ENCODE peak calls at places on chromosomes 12 and 14, in seven cellular contexts. J, V, Z, C, D, S and Y are unnamed samples.

GRCh38 chr14:76918751-76919421 is 92.7 kb downstream of the LRRC74A start:
- DNase-seq in J (peak; percentile 96), V (peak; percentile 76), Z (no peak), C (no peak), D (peak; percentile 97), S (peak; percentile 96), Y (peak; percentile 98)

GRCh38 chr12:83802011-83802410 is 1110.6 kb downstream of the SLC6A15 start:
- DNase-seq in J (no peak), V (no peak), Z (no peak), C (no peak), D (no peak), S (no peak), Y (no peak)

GRCh38 chr14:58563981-58564380 is 73.8 kb upstream of the DACT1 start:
- DNase-seq in J (no peak), V (no peak), Z (no peak), C (no peak), D (no peak), S (no peak), Y (no peak)

GRCh38 chr12:25326326-25326725 is 75.6 kb upstream of the KRAS start:
- DNase-seq in J (no peak), V (no peak), Z (no peak), C (no peak), D (no peak), S (no peak), Y (no peak)

GRCh38 chr14:81323621-81324400 is 76.3 kb downstream of the STON2 start:
- DNase-seq in J (peak; percentile 93), V (peak; percentile 73), Z (no peak), C (no peak), D (peak; percentile 86), S (no peak), Y (peak; percentile 89)

GRCh38 chr12:63151898-63152700 is 1.1 kb upstream of the AVPR1A start:
- DNase-seq in J (peak; percentile 44), V (peak; percentile 88), Z (peak; percentile 10), C (peak; percentile 49), D (peak; percentile 45), S (peak; percentile 27), Y (peak; percentile 51)

GRCh38 chr12:120100630-120101029 is 15.9 kb downstream of the RAB35 start:
- DNase-seq in J (no peak), V (no peak), Z (no peak), C (no peak), D (no peak), S (peak; percentile 77), Y (no peak)

GRCh38 chr14:54712371-54712998 is 145.6 kb downstream of the SAMD4A start:
- DNase-seq in J (no peak), V (no peak), Z (no peak), C (no peak), D (no peak), S (peak; percentile 76), Y (no peak)

GRCh38 chr14:68244272-68244975 is 424.8 kb downstream of the RAD51B start:
- DNase-seq in J (no peak), V (peak; percentile 65), Z (no peak), C (no peak), D (no peak), S (no peak), Y (no peak)

GRCh38 chr12:10304161-10304574 is 3.5 kb upstream of the KLRD1 start:
- DNase-seq in J (peak; percentile 22), V (no peak), Z (no peak), C (peak; percentile 35), D (no peak), S (no peak), Y (peak; percentile 62)

GRCh38 chr14:80634106-80634758 is 307.3 kb downstream of the CEP128 start:
- DNase-seq in J (peak; percentile 53), V (no peak), Z (no peak), C (no peak), D (peak; percentile 34), S (no peak), Y (peak; percentile 71)

GRCh38 chr14:102502571-102502970 is 7.0 kb downstream of the ANKRD9 start:
- DNase-seq in J (no peak), V (no peak), Z (no peak), C (no peak), D (no peak), S (no peak), Y (no peak)

GRCh38 chr12:130114952-130115351 is 47.3 kb upstream of the FZD10 start:
- DNase-seq in J (no peak), V (no peak), Z (no peak), C (no peak), D (no peak), S (no peak), Y (no peak)

GRCh38 chr14:75979641-75980422 is 2.0 kb downstream of the TGFB3 start:
- DNase-seq in J (no peak), V (no peak), Z (no peak), C (no peak), D (no peak), S (peak; percentile 58), Y (no peak)

GRCh38 chr14:101444116-101444515 is 117.2 kb upstream of the DIO3 start:
- DNase-seq in J (peak; percentile 62), V (no peak), Z (no peak), C (no peak), D (peak; percentile 75), S (no peak), Y (peak; percentile 88)

GRCh38 chr12:113040722-113041168 is 15.8 kb upstream of the DTX1 start:
- DNase-seq in J (peak; percentile 98), V (no peak), Z (no peak), C (no peak), D (peak; percentile 92), S (peak; percentile 92), Y (peak; percentile 100)

GRCh38 chr12:57717131-57717530 is 21.4 kb downstream of the AGAP2 start:
- DNase-seq in J (no peak), V (no peak), Z (no peak), C (no peak), D (no peak), S (no peak), Y (no peak)

GRCh38 chr12:122722347-122722746 is 5.7 kb upstream of the HCAR3 start:
- DNase-seq in J (no peak), V (no peak), Z (no peak), C (no peak), D (no peak), S (no peak), Y (no peak)

GRCh38 chr12:6567112-6567680 is 895 bp downstream of the NOP2 start:
- DNase-seq in J (peak; percentile 8), V (no peak), Z (no peak), C (no peak), D (no peak), S (no peak), Y (peak; percentile 21)

GRCh38 chr14:45185110-45185814 is 49.5 kb downstream of the FANCM start:
- DNase-seq in J (peak; percentile 7), V (no peak), Z (no peak), C (no peak), D (no peak), S (no peak), Y (no peak)

GRCh38 chr12:27960822-27961221 is 11.7 kb downstream of the PTHLH start:
- DNase-seq in J (no peak), V (no peak), Z (no peak), C (no peak), D (no peak), S (no peak), Y (no peak)

GRCh38 chr14:89773151-89773550 is 181.4 kb downstream of the EFCAB11 start:
- DNase-seq in J (no peak), V (no peak), Z (no peak), C (peak; percentile 83), D (no peak), S (no peak), Y (no peak)

GRCh38 chr12:5230861-5231260 is 187.2 kb downstream of the KCNA5 start:
- DNase-seq in J (peak; percentile 37), V (no peak), Z (no peak), C (no peak), D (no peak), S (no peak), Y (no peak)

GRCh38 chr12:117134059-117134458 is 34.8 kb upstream of the TESC start:
- DNase-seq in J (no peak), V (no peak), Z (no peak), C (peak; percentile 55), D (no peak), S (no peak), Y (no peak)

GRCh38 chr12:46372131-46372851 is at the start of gene SLC38A2:
- DNase-seq in J (peak; percentile 72), V (peak; percentile 95), Z (peak; percentile 98), C (peak; percentile 95), D (peak; percentile 96), S (peak; percentile 98), Y (peak; percentile 92)

GRCh38 chr12:91111366-91112321 is at the start of gene LUM:
- DNase-seq in J (peak; percentile 40), V (peak; percentile 23), Z (no peak), C (no peak), D (no peak), S (peak; percentile 52), Y (no peak)

GRCh38 chr12:91108196-91108595 is 3.1 kb downstream of the LUM start:
- DNase-seq in J (no peak), V (no peak), Z (no peak), C (no peak), D (no peak), S (no peak), Y (no peak)

GRCh38 chr12:91106283-91106682 is 5.0 kb downstream of the LUM start:
- DNase-seq in J (no peak), V (no peak), Z (no peak), C (no peak), D (no peak), S (no peak), Y (no peak)

GRCh38 chr12:91105807-91106206 is 5.5 kb downstream of the LUM start:
- DNase-seq in J (no peak), V (no peak), Z (no peak), C (no peak), D (no peak), S (no peak), Y (no peak)

GRCh38 chr12:91109148-91109564 is 2.1 kb downstream of the LUM start:
- DNase-seq in J (peak; percentile 49), V (peak; percentile 77), Z (no peak), C (peak; percentile 73), D (no peak), S (peak; percentile 72), Y (peak; percentile 71)
- TF ChIP-seq CTCF in J (peak; percentile 73), V (peak; percentile 95), Z (peak; percentile 61), C (peak; percentile 75), D (peak; percentile 25), S (peak; percentile 32), Y (peak; percentile 57)

DNA sequence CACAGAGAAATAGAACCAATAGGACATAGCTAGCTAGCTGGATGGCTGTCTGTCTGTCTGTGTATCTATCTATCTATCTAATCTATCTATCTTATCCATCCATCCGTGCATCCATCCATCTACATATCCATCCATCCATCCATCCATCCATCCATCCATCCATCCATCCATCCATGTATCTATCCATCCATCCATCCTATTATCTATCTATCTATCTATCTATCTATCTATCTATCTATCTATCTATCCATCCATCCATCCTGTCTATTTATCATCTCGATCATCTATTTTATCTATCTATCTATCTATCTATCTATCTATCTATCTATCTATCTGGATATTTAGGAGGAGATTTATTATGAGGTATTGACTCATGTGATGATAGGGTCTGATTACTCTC is 84.9 kb downstream of the DNAH10 start:
- DNase-seq in J (no peak), V (no peak), Z (no peak), C (no peak), D (no peak), S (no peak), Y (no peak)
- TF ChIP-seq CTCF in J (no peak), V (no peak), Z (no peak), C (no peak), D (no peak), S (no peak), Y (no peak)

GRCh38 chr14:100278702-100279101 is 27.5 kb downstream of the SLC25A29 start:
- DNase-seq in J (peak; percentile 57), V (no peak), Z (peak; percentile 25), C (peak; percentile 54), D (no peak), S (no peak), Y (peak; percentile 51)
- TF ChIP-seq CTCF in J (peak; percentile 12), V (no peak), Z (peak; percentile 8), C (no peak), D (no peak), S (no peak), Y (no peak)

GRCh38 chr12:55780695-55781094 is 36.8 kb downstream of the SARNP start:
- DNase-seq in J (no peak), V (no peak), Z (no peak), C (no peak), D (no peak), S (no peak), Y (no peak)
- TF ChIP-seq CTCF in J (no peak), V (no peak), Z (no peak), C (no peak), D (no peak), S (no peak), Y (no peak)